ENCODE peak calls at places on chromosome 4, in eight cellular contexts. K is RPMI8226, I is nephron progenitor cell, Y is SW 1271, X is DMS153, A is sigmoid colon, J is cardiac muscle cell, V is globus pallidus. M is an unnamed sample.

GRCh38 chr4:113869743-113870375 is 108.3 kb upstream of the CAMK2D start:
- DNase-seq in X (no peak), K (no peak), V (no peak), A (no peak), I (no peak), Y (no peak), J (no peak), M (no peak)

GRCh38 chr4:89303177-89303576 is 4.4 kb downstream of the GPRIN3 start:
- DNase-seq in A (no peak), V (no peak), Y (no peak), X (peak), J (no peak), K (peak), I (no peak), M (peak)

GRCh38 chr4:45100936-45101818 is 374.8 kb upstream of the GNPDA2 start:
- DNase-seq in A (no peak), V (peak), I (no peak), X (no peak), K (no peak), J (no peak), Y (no peak), M (no peak)

GRCh38 chr4:152734015-152734698 is 45.4 kb downstream of the TIGD4 start:
- DNase-seq in X (no peak), I (no peak), J (no peak), A (no peak), Y (no peak), K (peak), V (no peak), M (no peak)

GRCh38 chr4:91973479-91974153 is 330.1 kb upstream of the GRID2 start:
- DNase-seq in Y (no peak), V (no peak), I (no peak), K (no peak), A (no peak), J (no peak), X (no peak), M (no peak)

GRCh38 chr4:170388255-170388654 is 298.5 kb upstream of the AADAT start:
- DNase-seq in V (no peak), J (no peak), Y (no peak), X (no peak), A (no peak), I (no peak), K (no peak), M (no peak)

GRCh38 chr4:137952116-137952515 is 290.0 kb downstream of the SLC7A11 start:
- DNase-seq in A (no peak), Y (no peak), V (no peak), I (no peak), J (peak), X (no peak), K (no peak), M (no peak)

GRCh38 chr4:783133-783541 is 42.8 kb downstream of the CPLX1 start:
- DNase-seq in Y (no peak), V (no peak), I (no peak), X (no peak), K (no peak), A (peak), J (no peak), M (peak)

GRCh38 chr4:168119870-168120269 is 27.5 kb downstream of the ANXA10 start:
- DNase-seq in I (no peak), A (no peak), X (no peak), Y (no peak), V (no peak), J (peak), K (no peak), M (no peak)

GRCh38 chr4:138869631-138870030 is 145.9 kb upstream of the NOCT start:
- DNase-seq in K (no peak), I (no peak), A (no peak), V (no peak), Y (no peak), J (no peak), X (no peak), M (no peak)

GRCh38 chr4:7004331-7004730 is 38.8 kb upstream of the TADA2B start:
- DNase-seq in A (peak), X (no peak), Y (no peak), I (no peak), K (no peak), V (no peak), J (no peak), M (no peak)

GRCh38 chr4:7597281-7597680 is 162.6 kb upstream of the PSAPL1 start:
- DNase-seq in Y (no peak), V (no peak), J (no peak), I (no peak), A (no peak), X (no peak), K (no peak), M (no peak)

GRCh38 chr4:81215219-81215892 is at the start of gene PRKG2:
- DNase-seq in K (no peak), J (peak), Y (no peak), A (no peak), V (no peak), I (peak), X (no peak), M (peak)

GRCh38 chr4:177596035-177596434 is 153.8 kb upstream of the AGA start:
- DNase-seq in J (peak), K (peak), A (no peak), V (peak), Y (peak), I (no peak), X (no peak), M (no peak)

GRCh38 chr4:184898793-184899192 is 73.0 kb upstream of the ACSL1 start:
- DNase-seq in V (no peak), K (no peak), Y (no peak), I (no peak), A (no peak), X (no peak), J (no peak), M (no peak)

GRCh38 chr4:76197001-76197743 is 16.5 kb downstream of the SCARB2 start:
- DNase-seq in K (no peak), X (no peak), I (no peak), V (peak), A (no peak), J (no peak), Y (no peak), M (no peak)

GRCh38 chr4:128528793-128529553 is 241.4 kb upstream of the PGRMC2 start:
- DNase-seq in Y (peak), X (no peak), A (no peak), V (no peak), K (no peak), J (peak), I (no peak), M (no peak)

GRCh38 chr4:118348886-118349285 is 3.9 kb downstream of the PRSS12 start:
- DNase-seq in K (no peak), I (no peak), Y (no peak), X (no peak), A (no peak), V (no peak), J (no peak), M (no peak)

GRCh38 chr4:93760284-93760683 is 68.3 kb upstream of the ATOH1 start:
- DNase-seq in A (no peak), Y (no peak), X (no peak), J (no peak), V (no peak), I (no peak), K (no peak), M (no peak)

GRCh38 chr4:55561884-55562283 is 15.2 kb upstream of the CLOCK start:
- DNase-seq in X (no peak), V (peak), K (peak), Y (no peak), I (no peak), J (no peak), A (no peak), M (no peak)

GRCh38 chr4:158938462-158939044 is 164.3 kb upstream of the RAPGEF2 start:
- DNase-seq in Y (no peak), K (no peak), X (peak), J (peak), A (no peak), V (no peak), I (no peak), M (no peak)

GRCh38 chr4:82785248-82786003 is 13.2 kb downstream of the SCD5 start:
- DNase-seq in X (peak), I (no peak), A (no peak), V (peak), K (no peak), Y (no peak), J (peak), M (no peak)

GRCh38 chr4:177583000-177583399 is 140.8 kb upstream of the AGA start:
- DNase-seq in I (no peak), X (no peak), J (peak), Y (no peak), V (no peak), A (no peak), K (no peak), M (no peak)

GRCh38 chr4:185209031-185209851 is at the start of gene SNX25:
- DNase-seq in K (peak), X (peak), J (peak), A (peak), Y (peak), V (peak), I (peak), M (peak)

GRCh38 chr4:98293089-98293887 is 32.1 kb downstream of the RAP1GDS1 start:
- DNase-seq in Y (no peak), A (no peak), J (peak), K (no peak), V (peak), I (no peak), X (no peak), M (no peak)

GRCh38 chr4:74258949-74259348 is 49.3 kb upstream of the EPGN start:
- DNase-seq in X (no peak), V (no peak), J (peak), I (no peak), Y (no peak), K (no peak), A (no peak), M (no peak)

GRCh38 chr4:152243890-152244595 is 291.8 kb downstream of the FBXW7 start:
- DNase-seq in X (peak), J (peak), Y (no peak), A (no peak), I (no peak), V (no peak), K (no peak), M (no peak)

GRCh38 chr4:8077181-8078108 is 81.2 kb downstream of the ABLIM2 start:
- DNase-seq in J (no peak), Y (no peak), A (no peak), I (peak), X (no peak), V (no peak), K (no peak), M (no peak)

GRCh38 chr4:112381996-112382692 is 85.0 kb downstream of the ALPK1 start:
- DNase-seq in J (no peak), A (no peak), X (peak), Y (no peak), I (no peak), K (no peak), V (no peak), M (no peak)

GRCh38 chr4:84237008-84237407 is 262.1 kb downstream of the NKX6-1 start:
- DNase-seq in A (no peak), X (no peak), V (no peak), Y (no peak), K (no peak), I (no peak), J (no peak), M (no peak)